ENCODE peak calls at places on chromosomes 1 and 21, in seven cellular contexts. V, A, Y, M, Z, U and D are unnamed samples.

GRCh38 chr1:157505481-157506272 is 46.6 kb downstream of the FCRL5 start:
- DNase-seq in V (peak; percentile 84), Z (peak; percentile 34), A (peak; percentile 85), U (peak; percentile 66), Y (peak; percentile 45), M (peak; percentile 55), D (peak; percentile 67)

GRCh38 chr1:192913683-192914082 is 104.8 kb downstream of the RGS2 start:
- DNase-seq in Z (no peak), U (no peak), Y (no peak), M (no peak), V (no peak), A (no peak), D (peak; percentile 23)

GRCh38 chr1:151661728-151662127 is 49.9 kb downstream of the SNX27 start:
- DNase-seq in Y (no peak), V (no peak), M (no peak), Z (no peak), A (no peak), U (no peak), D (no peak)

GRCh38 chr21:8989261-8989882 is 1532.0 kb upstream of the TPTE start:
- DNase-seq in U (no peak), A (no peak), V (no peak), M (no peak), Y (no peak), Z (no peak), D (no peak)

GRCh38 chr1:32014937-32015363 is 1.3 kb downstream of the KHDRBS1 start:
- DNase-seq in Z (no peak), Y (no peak), M (no peak), V (no peak), U (no peak), A (no peak), D (no peak)

GRCh38 chr1:100387209-100387608 is 34.9 kb downstream of the CDC14A start:
- DNase-seq in M (peak; percentile 53), Z (no peak), V (peak; percentile 51), Y (no peak), U (no peak), A (no peak), D (no peak)

GRCh38 chr1:39412892-39413291 is 78.5 kb upstream of the BMP8A start:
- DNase-seq in Y (no peak), A (no peak), V (no peak), M (no peak), Z (no peak), U (no peak), D (no peak)

GRCh38 chr1:68185743-68186142 is 46.6 kb downstream of the WLS start:
- DNase-seq in M (no peak), Y (no peak), V (no peak), U (peak; percentile 17), Z (no peak), A (no peak), D (no peak)

GRCh38 chr1:112296908-112297307 is 99.1 kb upstream of the CTTNBP2NL start:
- DNase-seq in A (no peak), V (no peak), Z (no peak), M (peak; percentile 50), Y (no peak), U (no peak), D (peak; percentile 31)

GRCh38 chr21:26811031-26811430 is 34.2 kb downstream of the ADAMTS1 start:
- DNase-seq in M (peak; percentile 82), Y (no peak), V (peak; percentile 37), Z (no peak), A (no peak), U (peak; percentile 63), D (peak; percentile 59)

GRCh38 chr21:17462276-17462981 is 50.4 kb upstream of the CXADR start:
- DNase-seq in A (no peak), Y (no peak), U (no peak), M (peak; percentile 42), Z (no peak), V (no peak), D (no peak)

GRCh38 chr1:1782399-1783221 is 4.3 kb upstream of the NADK start:
- DNase-seq in Y (no peak), A (peak; percentile 80), M (peak; percentile 54), U (no peak), V (peak; percentile 68), Z (no peak), D (peak; percentile 61)

GRCh38 chr1:52739699-52740467 is 13.6 kb downstream of the ZYG11B start:
- DNase-seq in Z (no peak), Y (no peak), A (no peak), V (no peak), U (no peak), M (no peak), D (no peak)

GRCh38 chr21:43597052-43597451 is 62.2 kb downstream of the HSF2BP start:
- DNase-seq in Y (no peak), U (peak; percentile 56), Z (no peak), V (peak; percentile 36), A (no peak), M (peak; percentile 88), D (peak; percentile 83)

GRCh38 chr1:110756506-110756905 is 81.8 kb upstream of the KCNA3 start:
- DNase-seq in M (no peak), Z (no peak), Y (no peak), V (no peak), U (no peak), A (no peak), D (no peak)

GRCh38 chr21:36767096-36767495 is 68.2 kb downstream of the SIM2 start:
- DNase-seq in V (no peak), A (no peak), U (no peak), M (no peak), Y (no peak), Z (no peak), D (no peak)

GRCh38 chr21:32457962-32458361 is 45.5 kb downstream of the EVA1C start:
- DNase-seq in M (no peak), Y (no peak), A (no peak), V (no peak), Z (no peak), U (no peak), D (no peak)

GRCh38 chr1:25118554-25118953 is 113.7 kb downstream of the SYF2 start:
- DNase-seq in U (no peak), M (no peak), A (no peak), Z (no peak), V (no peak), Y (no peak), D (no peak)

GRCh38 chr1:25649505-25650218 is 33.1 kb downstream of the MAN1C1 start:
- DNase-seq in V (no peak), M (no peak), U (no peak), Y (no peak), Z (no peak), A (peak; percentile 10), D (no peak)

GRCh38 chr1:67803380-67804279 is 29.6 kb downstream of the GNG12 start:
- DNase-seq in Y (no peak), A (no peak), Z (no peak), U (peak; percentile 57), V (no peak), M (no peak), D (no peak)

GRCh38 chr1:235835226-235835625 is 31.5 kb downstream of the LYST start:
- DNase-seq in A (no peak), V (no peak), U (no peak), M (peak; percentile 20), Z (no peak), Y (no peak), D (no peak)

GRCh38 chr1:9302745-9303524 is 10.2 kb downstream of the SPSB1 start:
- DNase-seq in A (no peak), Z (no peak), Y (no peak), M (peak; percentile 97), U (peak; percentile 43), V (no peak), D (peak; percentile 99)
- H3K4me1 ChIP-seq in A (no peaks in the 10 kb centered on the region), Z (no peaks in the 10 kb centered on the region), Y (no peaks in the 10 kb centered on the region), M (peaks cover 28% of the 10 kb centered on the region), U (peaks cover 63% of the 10 kb centered on the region), V (no peaks in the 10 kb centered on the region), D (peaks cover 50% of the 10 kb centered on the region)

GRCh38 chr1:222844108-222844779 is 29.4 kb downstream of the DISP1 start:
- DNase-seq in A (no peak), V (peak; percentile 85), U (no peak), M (no peak), Y (no peak), Z (no peak), D (no peak)
- H3K4me2 ChIP-seq in A (no peak overlapping the region), V (no peak overlapping the region), U (no peak overlapping the region), M (no peak overlapping the region), Y (no peak overlapping the region), Z (no peak overlapping the region), D (no peak overlapping the region)

DNA sequence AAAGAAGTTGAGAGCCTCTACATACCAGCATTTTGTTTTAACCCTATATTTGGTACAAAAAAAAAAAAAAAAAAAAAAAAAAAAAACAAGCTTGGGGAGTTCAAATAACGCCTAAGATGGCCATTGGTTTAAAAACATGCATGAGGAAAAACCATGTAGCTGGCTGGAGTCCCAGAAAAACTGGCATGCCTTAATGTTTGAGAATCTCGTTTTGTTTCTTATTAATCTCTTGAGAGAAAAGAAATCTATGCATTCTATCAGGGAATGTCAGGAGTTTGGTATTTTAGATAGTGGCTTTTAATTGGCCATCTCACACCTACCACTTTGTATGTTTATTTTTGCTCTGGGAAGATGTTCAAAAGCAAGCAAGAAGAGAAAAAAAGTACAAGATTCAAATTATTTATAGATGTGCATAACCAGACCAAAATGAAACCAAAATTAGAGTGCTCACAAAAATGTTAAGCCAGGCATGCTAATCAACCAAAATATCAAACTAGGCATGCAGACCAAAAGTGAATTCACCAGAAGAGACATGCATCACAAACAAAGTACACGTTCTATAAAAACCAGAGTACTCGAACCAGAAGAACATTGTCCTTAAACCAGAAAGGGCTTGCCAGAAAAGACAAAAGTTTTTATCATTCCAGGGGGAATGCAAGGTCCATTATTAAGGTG is 156.6 kb downstream of the AK5 start:
- DNase-seq in Z (no peak), A (no peak), U (no peak), V (no peak), Y (no peak), M (peak; percentile 79), D (peak; percentile 59)
- H3K18ac ChIP-seq in Z (no peak overlapping the region), A (no peak overlapping the region), U (no peak overlapping the region), V (no peak overlapping the region), Y (no peak overlapping the region), M (peak overlapping the region; percentile 92), D (no peak overlapping the region)

GRCh38 chr1:145425436-145426029 is at the start of gene NBPF20:
- DNase-seq in M (peak; percentile 40), Z (peak; percentile 36), U (peak; percentile 86), V (peak; percentile 94), Y (peak; percentile 90), A (peak; percentile 91), D (peak; percentile 71)
- H3K4me1 ChIP-seq in M (no peaks in the 10 kb centered on the region), Z (no peaks in the 10 kb centered on the region), U (peaks cover 4% of the 10 kb centered on the region), V (no peaks in the 10 kb centered on the region), Y (peaks cover 2% of the 10 kb centered on the region), A (no peaks in the 10 kb centered on the region), D (peaks cover 2% of the 10 kb centered on the region)

GRCh38 chr1:107273515-107273914 is 132.7 kb downstream of the NTNG1 start:
- DNase-seq in V (no peak), M (no peak), U (no peak), Z (no peak), Y (no peak), A (no peak), D (no peak)
- H3K4me2 ChIP-seq in V (no peak overlapping the region), M (no peak overlapping the region), U (no peak overlapping the region), Z (no peak overlapping the region), Y (no peak overlapping the region), A (no peak overlapping the region), D (peak overlapping the region; percentile 22)